ENCODE peak calls at places on chromosomes 12 and 14, in eight cellular contexts. One of them, this sample, is unnamed.

GRCh38 chr12:8032242-8033152 is at the start of gene FOXJ2:
- DNase-seq in CD4-positive, alpha-beta memory T cell: peak
- DNase-seq in AG09309: no peak
- DNase-seq in NCI-H748 treated with DMSO at 0.1 percent for 48 hours: no peak
- DNase-seq in fibroblast of lung: peak
- DNase-seq in neural crest cell: peak
- DNase-seq in effector CD4-positive, alpha-beta T cell: peak
- DNase-seq in cardiac fibroblast: peak
- DNase-seq in this sample: peak

GRCh38 chr12:68425998-68426397 is 93.8 kb upstream of the MDM1 start:
- DNase-seq in NCI-H748 treated with DMSO at 0.1 percent for 48 hours: no peak
- DNase-seq in AG09309: no peak
- DNase-seq in effector CD4-positive, alpha-beta T cell: no peak
- DNase-seq in fibroblast of lung: peak
- DNase-seq in neural crest cell: no peak
- DNase-seq in CD4-positive, alpha-beta memory T cell: no peak
- DNase-seq in cardiac fibroblast: peak
- DNase-seq in this sample: no peak

GRCh38 chr12:50925342-50925651 is 27.0 kb upstream of the HIGD1C start:
- DNase-seq in NCI-H748 treated with DMSO at 0.1 percent for 48 hours: peak
- DNase-seq in cardiac fibroblast: no peak
- DNase-seq in neural crest cell: no peak
- DNase-seq in AG09309: no peak
- DNase-seq in fibroblast of lung: no peak
- DNase-seq in CD4-positive, alpha-beta memory T cell: no peak
- DNase-seq in effector CD4-positive, alpha-beta T cell: no peak
- DNase-seq in this sample: no peak

GRCh38 chr12:45518516-45519235 is 210.8 kb upstream of the ARID2 start:
- DNase-seq in cardiac fibroblast: no peak
- DNase-seq in neural crest cell: no peak
- DNase-seq in fibroblast of lung: no peak
- DNase-seq in AG09309: no peak
- DNase-seq in effector CD4-positive, alpha-beta T cell: peak
- DNase-seq in CD4-positive, alpha-beta memory T cell: peak
- DNase-seq in NCI-H748 treated with DMSO at 0.1 percent for 48 hours: no peak
- DNase-seq in this sample: no peak

GRCh38 chr14:32761381-32761968 is 177.2 kb upstream of the NPAS3 start:
- DNase-seq in neural crest cell: no peak
- DNase-seq in effector CD4-positive, alpha-beta T cell: no peak
- DNase-seq in CD4-positive, alpha-beta memory T cell: no peak
- DNase-seq in AG09309: no peak
- DNase-seq in cardiac fibroblast: peak
- DNase-seq in fibroblast of lung: peak
- DNase-seq in NCI-H748 treated with DMSO at 0.1 percent for 48 hours: no peak
- DNase-seq in this sample: no peak

GRCh38 chr14:102809870-102810269 is 32.6 kb downstream of the TRAF3 start:
- DNase-seq in AG09309: peak
- DNase-seq in fibroblast of lung: no peak
- DNase-seq in effector CD4-positive, alpha-beta T cell: no peak
- DNase-seq in cardiac fibroblast: no peak
- DNase-seq in NCI-H748 treated with DMSO at 0.1 percent for 48 hours: no peak
- DNase-seq in neural crest cell: no peak
- DNase-seq in CD4-positive, alpha-beta memory T cell: no peak
- DNase-seq in this sample: no peak

GRCh38 chr12:41683023-41683422 is 461.7 kb downstream of the GXYLT1 start:
- DNase-seq in AG09309: no peak
- DNase-seq in neural crest cell: no peak
- DNase-seq in fibroblast of lung: no peak
- DNase-seq in effector CD4-positive, alpha-beta T cell: no peak
- DNase-seq in cardiac fibroblast: no peak
- DNase-seq in CD4-positive, alpha-beta memory T cell: no peak
- DNase-seq in NCI-H748 treated with DMSO at 0.1 percent for 48 hours: no peak
- DNase-seq in this sample: no peak

GRCh38 chr14:42930058-42930457 is 1323.4 kb downstream of the LRFN5 start:
- DNase-seq in effector CD4-positive, alpha-beta T cell: no peak
- DNase-seq in NCI-H748 treated with DMSO at 0.1 percent for 48 hours: no peak
- DNase-seq in cardiac fibroblast: no peak
- DNase-seq in neural crest cell: no peak
- DNase-seq in CD4-positive, alpha-beta memory T cell: no peak
- DNase-seq in AG09309: no peak
- DNase-seq in fibroblast of lung: peak
- DNase-seq in this sample: no peak

GRCh38 chr12:107196681-107197080 is 103.3 kb upstream of the CRY1 start:
- DNase-seq in neural crest cell: no peak
- DNase-seq in NCI-H748 treated with DMSO at 0.1 percent for 48 hours: no peak
- DNase-seq in cardiac fibroblast: peak
- DNase-seq in AG09309: no peak
- DNase-seq in CD4-positive, alpha-beta memory T cell: no peak
- DNase-seq in effector CD4-positive, alpha-beta T cell: no peak
- DNase-seq in fibroblast of lung: peak
- DNase-seq in this sample: no peak

GRCh38 chr14:23285530-23286019 is 357 bp downstream of the HOMEZ start:
- DNase-seq in NCI-H748 treated with DMSO at 0.1 percent for 48 hours: no peak
- DNase-seq in AG09309: no peak
- DNase-seq in neural crest cell: no peak
- DNase-seq in CD4-positive, alpha-beta memory T cell: no peak
- DNase-seq in effector CD4-positive, alpha-beta T cell: no peak
- DNase-seq in cardiac fibroblast: no peak
- DNase-seq in fibroblast of lung: no peak
- DNase-seq in this sample: no peak

GRCh38 chr12:32559434-32559833 is 119.7 kb upstream of the DNM1L start:
- DNase-seq in CD4-positive, alpha-beta memory T cell: no peak
- DNase-seq in cardiac fibroblast: peak
- DNase-seq in AG09309: no peak
- DNase-seq in neural crest cell: no peak
- DNase-seq in effector CD4-positive, alpha-beta T cell: no peak
- DNase-seq in NCI-H748 treated with DMSO at 0.1 percent for 48 hours: no peak
- DNase-seq in fibroblast of lung: peak
- DNase-seq in this sample: no peak

GRCh38 chr14:102209224-102209966 is 69.7 kb downstream of the WDR20 start:
- DNase-seq in AG09309: no peak
- DNase-seq in fibroblast of lung: peak
- DNase-seq in neural crest cell: no peak
- DNase-seq in NCI-H748 treated with DMSO at 0.1 percent for 48 hours: no peak
- DNase-seq in cardiac fibroblast: peak
- DNase-seq in effector CD4-positive, alpha-beta T cell: no peak
- DNase-seq in CD4-positive, alpha-beta memory T cell: no peak
- DNase-seq in this sample: no peak

GRCh38 chr12:121465921-121466799 is 66.2 kb downstream of the RNF34 start:
- DNase-seq in CD4-positive, alpha-beta memory T cell: peak
- DNase-seq in cardiac fibroblast: peak
- DNase-seq in AG09309: no peak
- DNase-seq in fibroblast of lung: no peak
- DNase-seq in NCI-H748 treated with DMSO at 0.1 percent for 48 hours: no peak
- DNase-seq in neural crest cell: peak
- DNase-seq in effector CD4-positive, alpha-beta T cell: peak
- DNase-seq in this sample: peak

GRCh38 chr14:69937367-69937777 is 58.2 kb downstream of the SMOC1 start:
- DNase-seq in cardiac fibroblast: no peak
- DNase-seq in effector CD4-positive, alpha-beta T cell: no peak
- DNase-seq in fibroblast of lung: no peak
- DNase-seq in NCI-H748 treated with DMSO at 0.1 percent for 48 hours: no peak
- DNase-seq in neural crest cell: no peak
- DNase-seq in AG09309: no peak
- DNase-seq in CD4-positive, alpha-beta memory T cell: no peak
- DNase-seq in this sample: no peak

GRCh38 chr12:80925237-80925636 is 12.5 kb downstream of the LIN7A start:
- DNase-seq in cardiac fibroblast: no peak
- DNase-seq in fibroblast of lung: no peak
- DNase-seq in effector CD4-positive, alpha-beta T cell: no peak
- DNase-seq in CD4-positive, alpha-beta memory T cell: no peak
- DNase-seq in NCI-H748 treated with DMSO at 0.1 percent for 48 hours: no peak
- DNase-seq in neural crest cell: no peak
- DNase-seq in AG09309: no peak
- DNase-seq in this sample: no peak

GRCh38 chr14:21106506-21107359 is 5.9 kb downstream of the TMEM253 start:
- DNase-seq in effector CD4-positive, alpha-beta T cell: peak
- DNase-seq in fibroblast of lung: peak
- DNase-seq in neural crest cell: peak
- DNase-seq in CD4-positive, alpha-beta memory T cell: peak
- DNase-seq in AG09309: no peak
- DNase-seq in NCI-H748 treated with DMSO at 0.1 percent for 48 hours: peak
- DNase-seq in cardiac fibroblast: peak
- DNase-seq in this sample: peak

GRCh38 chr12:11067514-11067913 is 5.4 kb upstream of the TAS2R46 start:
- DNase-seq in CD4-positive, alpha-beta memory T cell: no peak
- DNase-seq in effector CD4-positive, alpha-beta T cell: no peak
- DNase-seq in neural crest cell: no peak
- DNase-seq in cardiac fibroblast: peak
- DNase-seq in NCI-H748 treated with DMSO at 0.1 percent for 48 hours: no peak
- DNase-seq in AG09309: no peak
- DNase-seq in fibroblast of lung: peak
- DNase-seq in this sample: no peak

GRCh38 chr12:6915023-6915788 is 826 bp downstream of the ENO2 start:
- DNase-seq in fibroblast of lung: no peak
- DNase-seq in cardiac fibroblast: no peak
- DNase-seq in AG09309: no peak
- DNase-seq in neural crest cell: no peak
- DNase-seq in CD4-positive, alpha-beta memory T cell: no peak
- DNase-seq in NCI-H748 treated with DMSO at 0.1 percent for 48 hours: peak
- DNase-seq in effector CD4-positive, alpha-beta T cell: no peak
- DNase-seq in this sample: peak

GRCh38 chr12:24697295-24697694 is 251.6 kb downstream of the BCAT1 start:
- DNase-seq in AG09309: no peak
- DNase-seq in CD4-positive, alpha-beta memory T cell: no peak
- DNase-seq in NCI-H748 treated with DMSO at 0.1 percent for 48 hours: no peak
- DNase-seq in effector CD4-positive, alpha-beta T cell: no peak
- DNase-seq in fibroblast of lung: no peak
- DNase-seq in neural crest cell: no peak
- DNase-seq in cardiac fibroblast: no peak
- DNase-seq in this sample: no peak

GRCh38 chr12:15601210-15601800 is 187.9 kb downstream of the EPS8 start:
- DNase-seq in AG09309: peak
- DNase-seq in cardiac fibroblast: peak
- DNase-seq in effector CD4-positive, alpha-beta T cell: no peak
- DNase-seq in NCI-H748 treated with DMSO at 0.1 percent for 48 hours: no peak
- DNase-seq in CD4-positive, alpha-beta memory T cell: no peak
- DNase-seq in neural crest cell: no peak
- DNase-seq in fibroblast of lung: peak
- DNase-seq in this sample: no peak

GRCh38 chr14:67137744-67138371 is 51.4 kb upstream of the GARIN2 start:
- DNase-seq in NCI-H748 treated with DMSO at 0.1 percent for 48 hours: no peak
- DNase-seq in AG09309: no peak
- DNase-seq in cardiac fibroblast: peak
- DNase-seq in CD4-positive, alpha-beta memory T cell: no peak
- DNase-seq in fibroblast of lung: peak
- DNase-seq in neural crest cell: no peak
- DNase-seq in effector CD4-positive, alpha-beta T cell: no peak
- DNase-seq in this sample: no peak

GRCh38 chr12:75390899-75391538 is at the start of gene GLIPR1L2:
- DNase-seq in cardiac fibroblast: peak
- DNase-seq in CD4-positive, alpha-beta memory T cell: peak
- DNase-seq in effector CD4-positive, alpha-beta T cell: peak
- DNase-seq in neural crest cell: peak
- DNase-seq in NCI-H748 treated with DMSO at 0.1 percent for 48 hours: peak
- DNase-seq in fibroblast of lung: peak
- DNase-seq in AG09309: peak
- DNase-seq in this sample: peak

GRCh38 chr12:123859035-123859434 is 96.9 kb downstream of the DNAH10 start:
- DNase-seq in NCI-H748 treated with DMSO at 0.1 percent for 48 hours: no peak
- DNase-seq in neural crest cell: no peak
- DNase-seq in fibroblast of lung: no peak
- DNase-seq in CD4-positive, alpha-beta memory T cell: no peak
- DNase-seq in AG09309: no peak
- DNase-seq in effector CD4-positive, alpha-beta T cell: no peak
- DNase-seq in cardiac fibroblast: no peak
- DNase-seq in this sample: no peak

GRCh38 chr14:79496701-79497100 is 714.6 kb downstream of the DIO2 start:
- DNase-seq in cardiac fibroblast: peak
- DNase-seq in effector CD4-positive, alpha-beta T cell: no peak
- DNase-seq in CD4-positive, alpha-beta memory T cell: no peak
- DNase-seq in AG09309: no peak
- DNase-seq in neural crest cell: no peak
- DNase-seq in fibroblast of lung: no peak
- DNase-seq in NCI-H748 treated with DMSO at 0.1 percent for 48 hours: no peak
- DNase-seq in this sample: no peak

GRCh38 chr12:51441583-51441982 is 17.0 kb downstream of the SLC4A8 start:
- DNase-seq in CD4-positive, alpha-beta memory T cell: no peak
- DNase-seq in effector CD4-positive, alpha-beta T cell: no peak
- DNase-seq in AG09309: peak
- DNase-seq in cardiac fibroblast: peak
- DNase-seq in neural crest cell: no peak
- DNase-seq in NCI-H748 treated with DMSO at 0.1 percent for 48 hours: no peak
- DNase-seq in fibroblast of lung: peak
- DNase-seq in this sample: no peak

This sample was measured in NCI-H1417.